ENCODE peak calls at places on chromosome 9, in seven cellular contexts. B is AG09319, W is ovary, S is pancreas, T is GM12865, C is left ventricle myocardium inferior, I is AG04450. D is an unnamed sample.

GRCh38 chr9:114721491-114722362 is 39.7 kb upstream of the TEX48 start:
- DNase-seq in W (no peak), S (no peak), T (no peak), B (no peak), C (no peak), I (no peak), D (peak; percentile 33)

GRCh38 chr9:80995759-80996158 is 693.6 kb downstream of the TLE1 start:
- DNase-seq in B (no peak), T (no peak), W (no peak), I (peak; percentile 29), S (no peak), C (no peak), D (no peak)

GRCh38 chr9:1170918-1171317 is 120.8 kb downstream of the DMRT2 start:
- DNase-seq in B (no peak), C (no peak), S (no peak), T (no peak), W (no peak), I (no peak), D (no peak)

GRCh38 chr9:128420060-128420650 is 502 bp upstream of the CERCAM start:
- DNase-seq in W (peak; percentile 68), B (no peak), C (peak; percentile 76), T (peak; percentile 76), I (no peak), S (peak; percentile 72), D (peak; percentile 73)

GRCh38 chr9:20811872-20812271 is 127.8 kb downstream of the FOCAD start:
- DNase-seq in W (no peak), B (no peak), T (no peak), S (no peak), C (no peak), I (no peak), D (no peak)

GRCh38 chr9:116020146-116020545 is 133.4 kb upstream of the PAPPA start:
- DNase-seq in B (no peak), S (no peak), I (no peak), C (no peak), T (no peak), W (no peak), D (no peak)

GRCh38 chr9:37311938-37312730 is 110.4 kb upstream of the GRHPR start:
- DNase-seq in S (no peak), C (no peak), I (peak; percentile 23), W (no peak), T (no peak), B (no peak), D (no peak)

GRCh38 chr9:20526500-20527319 is 95.6 kb downstream of the MLLT3 start:
- DNase-seq in I (peak; percentile 4), S (no peak), C (no peak), T (peak; percentile 43), B (no peak), W (no peak), D (no peak)

GRCh38 chr9:137955224-137955570 is 77.6 kb downstream of the CACNA1B start:
- DNase-seq in I (no peak), S (no peak), W (no peak), C (no peak), B (no peak), T (no peak), D (no peak)

GRCh38 chr9:37035472-37036236 is 1.6 kb upstream of the PAX5 start:
- DNase-seq in S (no peak), C (no peak), I (no peak), W (no peak), B (no peak), T (peak; percentile 45), D (no peak)

GRCh38 chr9:136626740-136627642 is 35.7 kb upstream of the EGFL7 start:
- DNase-seq in C (no peak), W (no peak), B (no peak), S (peak; percentile 73), T (no peak), I (no peak), D (no peak)
- TF ChIP-seq CTCF in C (no peak), W (no peak), B (no peak), S (peak; percentile 21), T (no peak), I (peak; percentile 48), D (peak; percentile 20)

DNA sequence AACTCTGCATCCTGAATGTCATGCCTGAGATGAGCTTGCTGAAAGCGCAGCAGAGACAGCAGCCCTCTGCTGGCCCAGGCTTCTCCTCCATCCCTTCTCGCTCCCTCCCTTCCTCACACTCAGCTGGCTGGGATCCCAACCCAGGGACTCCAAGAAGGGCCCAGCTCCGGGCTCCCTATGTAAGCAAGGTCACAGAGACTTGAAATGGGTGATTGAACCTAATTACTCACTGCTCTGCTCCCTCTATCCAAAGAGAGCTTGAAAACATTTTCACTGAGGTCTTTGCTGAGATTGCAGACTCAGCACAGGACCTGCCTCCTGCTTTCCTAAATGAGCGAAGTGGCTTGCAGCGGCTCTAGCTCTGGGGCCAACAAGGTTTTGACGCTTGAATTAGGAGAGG is 42.8 kb downstream of the RAPGEF1 start:
- DNase-seq in C (peak; percentile 54), T (no peak), W (peak; percentile 67), S (no peak), B (no peak), I (no peak), D (no peak)
- TF ChIP-seq CTCF in C (peak; percentile 41), T (no peak), W (no peak), S (no peak), B (peak; percentile 40), I (peak; percentile 52), D (no peak)

GRCh38 chr9:3224931-3225330 is 300.9 kb downstream of the RFX3 start:
- DNase-seq in W (no peak), S (no peak), I (no peak), T (no peak), C (peak; percentile 17), B (no peak), D (no peak)
- TF ChIP-seq CTCF in W (no peak), S (no peak), I (no peak), T (no peak), C (no peak), B (no peak), D (no peak)

GRCh38 chr9:123453904-123454321 is 97.9 kb downstream of the CRB2 start:
- DNase-seq in S (peak; percentile 19), C (peak; percentile 63), B (no peak), T (no peak), I (no peak), W (no peak), D (no peak)

GRCh38 chr9:123448247-123448646 is 92.2 kb downstream of the CRB2 start:
- DNase-seq in C (no peak), I (no peak), T (no peak), W (no peak), B (no peak), S (no peak), D (no peak)

GRCh38 chr9:123451011-123451410 is 95.0 kb downstream of the CRB2 start:
- DNase-seq in T (no peak), W (no peak), S (no peak), I (no peak), B (no peak), C (no peak), D (no peak)

GRCh38 chr9:123453058-123453667 is 97.2 kb downstream of the CRB2 start:
- DNase-seq in I (no peak), S (no peak), C (no peak), W (no peak), T (no peak), B (no peak), D (no peak)

DNA sequence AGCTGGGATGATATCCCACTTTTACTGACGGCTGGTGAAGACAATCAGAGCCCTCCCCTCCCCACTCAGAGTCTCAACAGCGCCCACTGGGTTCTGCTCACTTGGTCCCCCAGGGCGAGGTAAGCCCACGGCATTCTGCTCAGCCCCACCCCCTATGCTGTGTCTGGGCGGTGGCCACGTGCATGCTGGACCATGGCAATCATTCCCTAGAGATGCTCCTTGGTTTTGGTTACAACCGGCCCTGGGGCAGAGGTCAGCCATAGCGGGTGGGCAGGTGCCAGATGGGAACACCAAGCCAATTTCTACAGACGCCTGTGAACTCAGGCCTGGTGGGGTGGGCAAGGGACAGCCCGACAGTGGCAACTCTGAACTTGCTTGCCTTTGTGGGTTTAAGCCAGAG is 94.1 kb downstream of the CRB2 start:
- DNase-seq in W (no peak), T (no peak), C (no peak), I (no peak), S (no peak), B (no peak), D (no peak)
- TF ChIP-seq CTCF in W (no peak), T (no peak), C (no peak), I (no peak), S (no peak), B (no peak), D (no peak)

GRCh38 chr9:122090981-122091380 is 2.1 kb downstream of the TTLL11 start:
- DNase-seq in S (no peak), I (no peak), T (no peak), C (no peak), B (no peak), W (no peak), D (no peak)
- TF ChIP-seq CTCF in S (no peak), I (no peak), T (no peak), C (no peak), B (no peak), W (no peak), D (no peak)

DNA sequence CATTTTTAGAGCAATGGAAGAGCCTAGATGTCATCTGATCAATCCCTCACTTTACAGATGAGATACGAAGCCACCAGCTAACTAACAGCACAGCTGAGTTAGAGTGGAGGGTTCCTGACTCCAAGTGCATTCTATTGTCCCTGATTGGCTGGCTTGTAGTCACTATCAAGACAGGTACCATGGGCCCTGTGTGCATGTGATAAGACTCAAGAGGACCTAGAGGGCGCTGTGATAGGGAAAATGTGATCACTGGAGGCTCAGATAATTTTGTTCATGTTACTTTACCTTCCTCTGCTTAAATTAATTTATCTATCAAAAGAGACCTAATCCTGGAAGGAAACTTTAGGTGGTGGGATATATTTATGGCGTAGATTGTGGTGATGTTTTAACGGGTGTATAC is 19.5 kb upstream of the SNAPC3 start:
- DNase-seq in I (no peak), C (no peak), W (no peak), T (peak; percentile 41), S (no peak), B (no peak), D (no peak)
- TF ChIP-seq CTCF in I (no peak), C (peak; percentile 13), W (no peak), T (peak; percentile 21), S (no peak), B (peak; percentile 6), D (no peak)

D was measured in Calu3.